ENCODE peak calls at places on chromosome 18, in nine cellular contexts. C is ovary, X is tibial nerve, M is NB4, P is IMR-90, H is A549, T is right lobe of liver, N is upper lobe of left lung, R is gastrocnemius medialis. Z is an unnamed sample.

GRCh38 chr18:48227206-48227605 is 182.0 kb downstream of the ZBTB7C start:
- DNase-seq in X (no peak), N (no peak), T (no peak), P (no peak), H (no peak), M (no peak), C (no peak), R (no peak), Z (no peak)

GRCh38 chr18:69725855-69726508 is 221.7 kb downstream of the CD226 start:
- DNase-seq in C (no peak), T (no peak), M (no peak), X (no peak), P (no peak), H (no peak), N (no peak), R (no peak), Z (no peak)

GRCh38 chr18:46939998-46940571 is 22.7 kb downstream of the KATNAL2 start:
- DNase-seq in R (no peak), N (no peak), X (no peak), M (no peak), T (no peak), C (no peak), H (no peak), P (no peak), Z (no peak)

GRCh38 chr18:28127763-28128737 is 48.9 kb downstream of the CDH2 start:
- DNase-seq in X (no peak), R (no peak), P (peak), M (no peak), H (peak), T (no peak), C (no peak), N (no peak), Z (no peak)

GRCh38 chr18:51168960-51169662 is 28.4 kb downstream of the MEX3C start:
- DNase-seq in M (no peak), T (no peak), R (no peak), C (no peak), N (no peak), P (no peak), H (no peak), X (no peak), Z (no peak)

GRCh38 chr18:63107171-63107850 is 212.3 kb downstream of the BCL2 start:
- DNase-seq in R (no peak), P (no peak), M (no peak), X (no peak), C (no peak), H (no peak), T (no peak), N (no peak), Z (no peak)

GRCh38 chr18:80245781-80246655 is 1.3 kb downstream of the PARD6G start:
- DNase-seq in C (peak), M (no peak), T (no peak), R (no peak), X (no peak), P (no peak), N (peak), H (no peak), Z (peak)

GRCh38 chr18:57497372-57498294 is 62.5 kb downstream of the ONECUT2 start:
- DNase-seq in C (no peak), X (no peak), P (peak), M (no peak), R (peak), H (peak), N (no peak), T (no peak), Z (no peak)

GRCh38 chr18:8167036-8167435 is 442.2 kb upstream of the RAB12 start:
- DNase-seq in P (no peak), N (no peak), T (no peak), X (no peak), R (no peak), M (no peak), C (no peak), H (no peak), Z (no peak)

GRCh38 chr18:55384551-55385275 is 203.3 kb downstream of the TCF4 start:
- DNase-seq in X (no peak), R (no peak), H (peak), C (peak), M (peak), N (no peak), T (no peak), P (peak), Z (no peak)

GRCh38 chr18:54859667-54860421 is 31.6 kb downstream of the RAB27B start:
- DNase-seq in N (no peak), C (no peak), X (no peak), T (no peak), P (no peak), H (no peak), R (no peak), M (no peak), Z (no peak)

GRCh38 chr18:23972416-23972815 is 42.1 kb upstream of the TTC39C start:
- DNase-seq in N (no peak), C (no peak), R (no peak), M (no peak), H (no peak), P (no peak), X (no peak), T (no peak), Z (no peak)

GRCh38 chr18:28248653-28249052 is 71.7 kb upstream of the CDH2 start:
- DNase-seq in N (no peak), T (no peak), C (no peak), R (no peak), X (no peak), P (no peak), H (no peak), M (no peak), Z (no peak)

GRCh38 chr18:31562726-31563125 is 29.0 kb upstream of the TTR start:
- DNase-seq in C (no peak), P (no peak), H (no peak), M (no peak), T (no peak), X (no peak), N (no peak), R (no peak), Z (no peak)

GRCh38 chr18:47898696-47899095 is 31.8 kb downstream of the SMAD2 start:
- DNase-seq in R (no peak), H (no peak), C (no peak), P (no peak), N (no peak), M (no peak), T (no peak), X (no peak), Z (no peak)

GRCh38 chr18:75203456-75204261 is 5.3 kb downstream of the PTGR3 start:
- DNase-seq in R (no peak), X (no peak), T (no peak), N (no peak), H (no peak), M (no peak), C (no peak), P (peak), Z (no peak)

GRCh38 chr18:62325806-62326645 is 916 bp downstream of the TNFRSF11A start:
- DNase-seq in H (no peak), T (no peak), N (peak), R (no peak), M (peak), C (no peak), P (peak), X (no peak), Z (no peak)

GRCh38 chr18:9666548-9666947 is 41.6 kb upstream of the RAB31 start:
- DNase-seq in C (no peak), T (no peak), R (no peak), X (no peak), P (no peak), H (no peak), M (no peak), N (no peak), Z (no peak)

GRCh38 chr18:79516441-79516931 is 120.8 kb downstream of the NFATC1 start:
- DNase-seq in P (no peak), N (no peak), T (peak), X (no peak), M (no peak), R (no peak), C (no peak), H (no peak), Z (no peak)

GRCh38 chr18:50928551-50928950 is 39.3 kb upstream of the ELAC1 start:
- DNase-seq in X (no peak), P (peak), M (no peak), H (no peak), C (no peak), T (no peak), N (no peak), R (no peak), Z (no peak)

GRCh38 chr18:61955644-61956043 is 62.8 kb upstream of the RNF152 start:
- DNase-seq in P (no peak), C (no peak), M (peak), R (no peak), T (no peak), N (no peak), H (no peak), X (no peak), Z (no peak)

GRCh38 chr18:67305466-67305865 is 211.1 kb downstream of the DSEL start:
- DNase-seq in R (no peak), T (no peak), C (no peak), H (no peak), M (no peak), N (no peak), X (no peak), P (no peak), Z (no peak)

GRCh38 chr18:48326901-48327675 is 82.1 kb downstream of the ZBTB7C start:
- DNase-seq in N (no peak), T (no peak), M (no peak), C (no peak), R (no peak), H (no peak), X (no peak), P (peak), Z (no peak)

GRCh38 chr18:14908541-14908940 is 160.6 kb downstream of the ANKRD30B start:
- DNase-seq in P (no peak), T (no peak), C (no peak), M (no peak), N (no peak), R (no peak), X (no peak), H (no peak), Z (no peak)
- TF ChIP-seq CTCF in P (no peak), T (no peak), C (no peak), M (no peak), N (no peak), R (no peak), X (no peak), H (no peak), Z (no peak)

DNA sequence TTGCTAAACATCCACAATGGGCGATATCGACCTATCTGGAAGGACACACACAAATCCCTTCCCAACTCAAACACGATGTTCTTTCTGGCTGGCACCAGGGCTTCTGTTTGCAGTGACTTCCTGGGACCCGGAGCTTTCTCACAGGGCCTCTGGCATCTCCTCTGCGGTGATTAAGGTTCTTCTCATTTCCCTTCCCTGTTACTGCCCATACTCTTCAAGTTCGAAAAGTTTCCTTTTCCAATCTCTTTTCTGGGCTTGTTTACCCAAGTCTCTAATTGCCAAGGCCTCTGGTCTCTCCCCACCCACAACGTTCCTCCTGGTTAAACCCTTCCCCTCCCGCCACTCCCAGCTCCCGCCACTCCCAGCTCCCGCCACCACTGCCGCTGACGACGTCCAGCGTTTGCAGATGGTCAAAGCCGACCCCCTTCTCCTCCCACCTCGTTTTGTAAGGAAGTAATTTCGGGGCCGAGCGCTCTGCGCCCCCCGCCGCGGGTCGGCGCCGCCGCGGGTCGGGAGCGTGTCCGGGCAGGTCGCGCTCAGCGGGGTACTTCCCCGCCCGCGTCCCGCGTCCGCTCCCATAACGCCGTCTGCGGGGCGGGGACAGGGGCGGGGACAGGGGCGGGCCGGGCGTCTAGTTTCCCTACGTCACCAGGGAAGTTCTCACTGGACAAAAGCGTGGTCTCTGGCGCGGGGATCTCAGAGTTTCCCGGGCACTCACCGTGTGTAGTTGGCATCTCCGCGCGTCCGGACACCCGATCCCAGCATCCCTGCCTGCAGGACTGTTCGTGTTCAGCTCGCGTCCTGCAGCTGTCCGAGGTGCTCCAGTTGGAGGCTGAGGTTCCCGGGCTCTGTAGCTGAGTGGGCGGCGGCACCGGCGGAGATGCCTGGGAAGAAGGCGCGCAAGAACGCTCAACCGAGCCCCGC is at the start of gene PMAIP1:
- DNase-seq in H (peak), M (peak), P (peak), T (peak), C (peak), N (peak), R (peak), X (peak), Z (peak)
- TF ChIP-seq POLR2A in H (peak), M (peak), P (peak), T (peak), C (peak), N (no peak), R (peak), X (no peak), Z (no peak)

DNA sequence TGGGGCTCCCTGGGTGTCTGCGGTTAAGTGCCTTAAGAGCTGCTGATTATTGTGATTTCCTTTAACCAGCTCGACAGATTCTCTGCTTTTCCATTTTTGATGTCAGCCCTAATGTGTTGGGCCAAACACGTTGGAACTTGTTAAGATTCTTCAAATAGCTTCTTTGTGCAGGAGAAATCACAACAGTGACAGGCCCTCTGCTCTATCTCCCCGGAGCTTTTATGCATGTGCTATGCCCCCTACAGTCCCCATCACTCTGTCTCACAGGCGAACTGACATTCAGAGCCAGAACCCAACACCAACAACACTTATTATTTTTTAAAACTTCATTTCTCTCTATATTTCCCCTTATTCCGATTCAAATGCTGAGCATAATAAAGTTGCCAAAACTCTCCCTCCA is 371.7 kb upstream of the CELF4 start:
- DNase-seq in C (no peak), T (no peak), N (no peak), R (no peak), H (no peak), X (no peak), P (no peak), M (no peak), Z (no peak)
- TF ChIP-seq CTCF in C (no peak), T (no peak), N (no peak), R (no peak), H (no peak), X (no peak), P (no peak), M (no peak), Z (no peak)

DNA sequence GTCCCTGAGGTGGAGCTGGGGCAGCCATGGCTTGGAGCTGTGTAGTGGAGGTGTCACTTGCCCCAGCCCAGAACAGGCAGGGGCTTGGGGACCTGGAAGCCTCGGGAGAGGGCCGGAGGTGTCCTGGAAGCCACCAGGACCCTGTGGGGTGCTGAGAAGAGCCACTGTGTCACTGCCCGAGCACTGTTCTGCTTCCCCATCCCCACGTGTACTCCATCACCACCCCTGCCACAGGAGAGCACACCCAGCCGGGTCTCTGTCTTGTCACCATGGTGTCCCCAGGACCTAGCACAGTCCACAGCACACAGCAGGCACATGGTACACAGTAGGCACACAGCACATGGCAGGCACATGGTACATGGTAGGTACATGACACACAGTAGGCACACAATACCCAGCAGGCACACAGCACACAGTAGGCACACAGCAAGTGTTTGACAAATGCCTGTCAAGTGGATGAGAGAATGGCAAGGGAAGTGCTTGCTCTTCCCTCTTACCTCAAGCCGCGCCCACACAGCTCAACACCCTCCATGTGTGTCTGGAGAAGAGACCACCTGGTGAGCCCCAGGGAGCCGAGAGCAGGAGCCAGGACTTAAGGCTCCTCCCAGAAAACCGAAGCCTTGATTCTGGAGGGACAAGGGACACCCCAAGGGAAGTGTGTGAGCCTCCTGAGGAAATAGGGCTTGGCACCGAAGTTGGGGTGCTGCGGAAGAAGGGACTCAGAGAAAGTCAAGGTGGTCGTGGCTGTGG is 13.3 kb downstream of the MBP start:
- DNase-seq in H (no peak), R (no peak), M (no peak), P (no peak), C (no peak), X (no peak), T (peak), N (peak), Z (no peak)
- TF ChIP-seq POLR2A in H (no peak), R (no peak), M (peak), P (no peak), C (no peak), X (no peak), T (no peak), N (no peak), Z (no peak)

GRCh38 chr18:58632557-58632956 is 3.7 kb upstream of the ALPK2 start:
- DNase-seq in C (no peak), M (no peak), P (no peak), H (no peak), R (peak), T (peak), X (no peak), N (no peak), Z (no peak)

GRCh38 chr18:58633874-58634273 is 5.0 kb upstream of the ALPK2 start:
- DNase-seq in T (no peak), C (no peak), R (no peak), P (no peak), M (no peak), N (no peak), H (no peak), X (no peak), Z (no peak)

GRCh38 chr18:58638446-58638845 is 9.6 kb upstream of the ALPK2 start:
- DNase-seq in N (no peak), M (peak), C (no peak), P (no peak), H (no peak), X (no peak), R (no peak), T (no peak), Z (no peak)

GRCh38 chr18:58637197-58637596 is 8.3 kb upstream of the ALPK2 start:
- DNase-seq in M (no peak), C (no peak), T (no peak), X (no peak), N (no peak), H (no peak), P (no peak), R (peak), Z (no peak)

DNA sequence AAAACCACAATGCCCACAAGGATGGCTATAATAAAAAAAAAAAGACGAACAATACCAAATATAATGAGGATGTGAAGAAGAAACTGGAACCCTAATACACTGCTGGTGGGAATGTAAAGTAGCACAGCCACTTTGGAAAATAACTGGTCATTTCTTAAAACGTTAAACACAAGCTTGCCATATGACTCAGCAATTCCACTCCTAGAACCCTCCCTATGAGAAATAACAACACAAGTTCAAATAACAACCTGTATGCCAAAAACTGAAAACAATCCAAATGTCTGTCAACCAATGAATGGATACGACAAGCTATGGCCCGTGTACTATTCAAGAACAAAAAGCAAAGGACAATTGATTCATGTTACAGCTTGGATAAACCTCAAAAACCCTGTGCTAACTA is 7.0 kb upstream of the ALPK2 start:
- DNase-seq in N (no peak), T (no peak), P (peak), X (no peak), M (peak), H (peak), C (no peak), R (no peak), Z (no peak)
- TF ChIP-seq CTCF in N (no peak), T (no peak), P (peak), X (no peak), M (no peak), H (no peak), C (no peak), R (no peak), Z (no peak)

GRCh38 chr18:13614701-13615288 is 111.6 kb downstream of the FAM210A start:
- DNase-seq in R (no peak), C (no peak), T (no peak), H (no peak), N (peak), X (no peak), P (no peak), M (no peak), Z (no peak)
- TF ChIP-seq POLR2A in R (no peak), C (no peak), T (no peak), H (no peak), N (no peak), X (no peak), P (no peak), M (no peak), Z (no peak)

DNA sequence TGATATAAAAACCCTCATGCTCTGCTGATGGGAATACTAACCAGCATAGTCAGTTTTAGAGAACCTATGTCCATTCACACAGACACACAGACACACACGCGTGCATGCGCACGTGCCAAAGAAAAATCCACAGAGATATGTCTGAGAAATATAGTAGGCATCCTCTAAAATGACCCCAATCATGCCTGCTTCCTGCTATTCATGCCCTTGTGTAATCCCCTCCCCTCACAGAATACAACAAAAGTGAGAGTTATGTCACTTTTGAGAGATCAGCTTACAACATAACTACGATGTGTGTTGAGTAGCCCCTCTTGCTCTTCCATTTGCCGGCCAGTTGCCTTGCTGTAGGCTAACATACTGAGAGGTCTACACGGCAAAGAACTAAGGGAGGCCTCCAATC is 121.3 kb downstream of the DYM start:
- DNase-seq in T (no peak), P (no peak), R (no peak), H (no peak), C (no peak), X (no peak), M (peak), N (no peak), Z (no peak)
- TF ChIP-seq CTCF in T (no peak), P (no peak), R (no peak), H (no peak), C (no peak), X (no peak), M (no peak), N (no peak), Z (no peak)